ENCODE peak calls at places on chromosomes 5 and 9, in nine cellular contexts. M is dorsolateral prefrontal cortex, N is astrocyte of the spinal cord, B is neural progenitor cell, R is stomach, E is heart left ventricle, V is ovary, C is vagina, Z is astrocyte of the cerebellum. J is an unnamed sample.

GRCh38 chr9:70987986-70988385 is 133.4 kb downstream of the TRPM3 start:
- DNase-seq in R (no peak), B (no peak), M (no peak), E (no peak), Z (peak; percentile 3), V (no peak), N (peak; percentile 56), C (no peak), J (peak; percentile 79)

GRCh38 chr9:114592356-114592755 is 4.8 kb downstream of the ATP6V1G1 start:
- DNase-seq in Z (no peak), M (no peak), B (no peak), E (no peak), N (peak; percentile 60), C (no peak), R (no peak), V (no peak), J (no peak)

GRCh38 chr5:34687269-34688011 is 31.3 kb downstream of the RAI14 start:
- DNase-seq in Z (peak; percentile 49), E (no peak), R (no peak), M (no peak), V (no peak), C (no peak), N (peak; percentile 90), B (no peak), J (no peak)

GRCh38 chr9:137454145-137454505 is 5.0 kb downstream of the NSMF start:
- DNase-seq in R (peak; percentile 66), M (no peak), N (no peak), Z (no peak), C (no peak), E (peak; percentile 78), B (peak; percentile 85), V (peak; percentile 72), J (no peak)

GRCh38 chr9:105413486-105414068 is 34.3 kb upstream of the FSD1L start:
- DNase-seq in R (no peak), B (peak; percentile 68), E (no peak), V (no peak), C (no peak), N (peak; percentile 44), Z (no peak), M (no peak), J (no peak)

GRCh38 chr5:163347671-163348070 is 89.7 kb upstream of the CCNG1 start:
- DNase-seq in R (peak; percentile 53), Z (peak; percentile 59), B (peak; percentile 79), E (no peak), N (peak; percentile 72), V (peak; percentile 29), C (no peak), M (peak; percentile 76), J (peak; percentile 2)

GRCh38 chr5:151683936-151684586 is 2.7 kb downstream of the SPARC start:
- DNase-seq in Z (no peak), C (no peak), N (no peak), M (no peak), R (no peak), V (no peak), E (no peak), B (no peak), J (no peak)

GRCh38 chr9:88937248-88937647 is 54.0 kb upstream of the S1PR3 start:
- DNase-seq in N (no peak), B (no peak), V (no peak), Z (no peak), E (no peak), C (no peak), R (no peak), M (no peak), J (no peak)

GRCh38 chr5:131396882-131397281 is 133.0 kb downstream of the CDC42SE2 start:
- DNase-seq in E (no peak), R (no peak), Z (no peak), N (no peak), M (no peak), C (no peak), B (no peak), V (no peak), J (no peak)

GRCh38 chr5:66892715-66893114 is 296.5 kb downstream of the MAST4 start:
- DNase-seq in Z (no peak), R (no peak), N (no peak), V (no peak), E (no peak), M (no peak), B (no peak), C (no peak), J (no peak)

GRCh38 chr9:92133949-92134604 is 18.9 kb upstream of the SPTLC1 start:
- DNase-seq in C (no peak), B (peak; percentile 90), E (peak; percentile 87), M (peak; percentile 76), Z (peak; percentile 24), R (peak; percentile 82), V (peak; percentile 87), N (peak; percentile 78), J (no peak)

GRCh38 chr9:87889065-87889881 is 6.6 kb downstream of the SPATA31E1 start:
- DNase-seq in C (peak; percentile 82), Z (no peak), R (no peak), B (no peak), V (peak; percentile 3), M (no peak), N (no peak), E (no peak), J (no peak)

GRCh38 chr5:72608297-72608696 is 101.1 kb upstream of the ZNF366 start:
- DNase-seq in Z (peak; percentile 61), N (peak; percentile 73), C (no peak), E (no peak), M (peak; percentile 87), B (no peak), V (peak; percentile 21), R (no peak), J (no peak)

GRCh38 chr5:176383248-176383905 is 5.0 kb downstream of the NOP16 start:
- DNase-seq in B (no peak), E (no peak), V (no peak), N (no peak), Z (no peak), M (no peak), R (no peak), C (no peak), J (no peak)

GRCh38 chr9:36905101-36906066 is 128.7 kb downstream of the PAX5 start:
- DNase-seq in E (no peak), Z (no peak), V (no peak), M (no peak), B (peak; percentile 58), C (no peak), N (no peak), R (no peak), J (no peak)
- TF ChIP-seq CTCF in E (no peak), Z (peak; percentile 7), V (no peak), M (no peak), B (peak; percentile 49), C (no peak), N (peak; percentile 17), R (no peak), J (no peak)

GRCh38 chr9:127763918-127764384 is 14.5 kb downstream of the SH2D3C start:
- DNase-seq in E (peak; percentile 78), B (peak; percentile 77), N (no peak), V (no peak), R (peak; percentile 59), Z (no peak), M (peak; percentile 47), C (no peak), J (no peak)
- TF ChIP-seq CTCF in E (peak; percentile 63), B (peak; percentile 60), N (peak; percentile 43), V (no peak), R (no peak), Z (no peak), M (no peak), C (no peak), J (peak; percentile 24)

GRCh38 chr9:36144322-36145206 is 8.0 kb downstream of the GLIPR2 start:
- DNase-seq in N (no peak), B (no peak), M (no peak), C (no peak), E (no peak), R (no peak), V (no peak), Z (no peak), J (no peak)

GRCh38 chr9:36148652-36149051 is 12.1 kb downstream of the GLIPR2 start:
- DNase-seq in N (peak; percentile 99), B (no peak), Z (peak; percentile 97), V (peak; percentile 98), E (peak; percentile 97), M (peak; percentile 99), C (no peak), R (peak; percentile 84), J (peak; percentile 79)

GRCh38 chr9:36146666-36147065 is 10.1 kb downstream of the GLIPR2 start:
- DNase-seq in N (no peak), B (no peak), Z (no peak), V (no peak), C (no peak), E (no peak), M (no peak), R (no peak), J (no peak)

GRCh38 chr9:36147441-36148175 is 11.1 kb downstream of the GLIPR2 start:
- DNase-seq in V (no peak), B (no peak), Z (no peak), N (no peak), E (no peak), M (no peak), C (no peak), R (no peak), J (no peak)

DNA sequence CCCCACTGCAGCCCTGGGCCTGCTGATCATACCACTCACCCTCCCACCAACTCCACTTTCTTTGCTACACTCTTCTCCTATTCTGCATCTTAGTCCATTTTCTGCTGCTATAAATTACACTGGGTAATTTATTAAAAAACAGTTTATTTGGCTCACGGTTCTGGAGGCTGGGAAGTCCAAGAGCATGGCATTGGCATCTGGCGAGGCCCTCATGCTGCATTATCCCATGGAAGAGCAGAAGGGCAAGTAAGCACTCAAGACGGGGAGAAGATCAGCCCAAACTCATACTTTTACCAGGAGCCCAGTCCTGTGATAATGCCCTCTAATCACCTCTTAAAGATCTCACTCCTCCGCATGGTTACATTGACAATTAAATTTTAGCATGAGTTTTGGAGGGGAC is 9.4 kb downstream of the GLIPR2 start:
- DNase-seq in V (no peak), N (no peak), E (no peak), M (no peak), B (no peak), R (no peak), C (no peak), Z (no peak), J (no peak)
- TF ChIP-seq CTCF in V (no peak), N (no peak), E (no peak), M (no peak), B (no peak), R (no peak), C (no peak), Z (no peak), J (no peak)

DNA sequence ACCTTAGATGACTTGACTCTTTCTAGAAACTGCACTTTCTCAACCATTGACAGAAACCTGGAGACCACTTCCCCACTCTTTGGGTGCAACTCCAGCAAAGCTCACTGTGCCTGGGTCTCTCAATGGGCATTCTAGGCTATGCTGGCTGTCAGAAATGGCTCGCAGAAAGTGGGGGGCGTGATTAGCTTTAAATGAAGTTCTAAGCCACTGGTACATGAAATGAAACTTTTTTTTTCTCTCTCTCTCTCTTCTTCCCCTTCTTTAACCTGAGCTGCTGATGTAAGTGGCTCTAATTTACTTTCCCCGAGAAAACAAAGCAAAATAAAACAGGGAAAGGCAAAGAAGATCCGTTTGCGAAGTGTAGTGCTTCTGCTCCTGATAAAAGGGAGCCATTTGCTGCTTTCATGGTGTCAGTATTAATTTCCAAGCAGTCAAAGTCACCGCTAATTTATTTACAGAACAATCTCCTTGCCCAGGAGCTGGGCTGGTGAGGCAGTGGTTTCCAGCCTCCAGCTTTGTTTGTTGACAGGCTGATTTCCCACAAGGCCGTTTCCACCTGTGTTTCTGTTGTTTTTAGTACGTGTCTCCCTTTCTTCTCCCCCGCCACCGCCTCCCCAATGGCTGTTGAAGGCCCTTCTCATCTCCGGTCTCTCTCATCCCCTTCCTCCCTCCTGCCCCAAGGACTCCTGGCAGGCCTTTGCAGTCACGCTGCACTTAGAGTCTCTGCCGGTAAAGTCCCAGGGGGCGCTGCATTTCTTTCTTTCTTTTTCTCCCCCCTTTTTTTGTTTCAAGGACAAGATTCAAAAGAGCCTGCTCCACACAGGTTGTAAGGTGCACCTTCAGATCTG is 422.9 kb downstream of the EBF1 start:
- DNase-seq in E (no peak), N (no peak), B (peak; percentile 64), R (no peak), V (no peak), Z (no peak), M (no peak), C (no peak), J (no peak)
- TF ChIP-seq CTCF in E (no peak), N (no peak), B (peak; percentile 64), R (no peak), V (no peak), Z (no peak), M (no peak), C (no peak), J (no peak)